ENCODE peak calls at places on chromosomes 7 and 10, in four cellular contexts. X is K562, I is WTC11, T is SK-N-SH. C is an unnamed sample.

GRCh38 chr10:111107846-111108245 is 31.0 kb downstream of the ADRA2A start:
- DNase-seq in X (no peak), I (no peak), T (no peak), C (no peak)

GRCh38 chr10:119344381-119344780 is 137.0 kb downstream of the GRK5 start:
- DNase-seq in T (no peak), X (no peak), I (no peak), C (no peak)

GRCh38 chr7:44460325-44460724 is 30.1 kb downstream of the NUDCD3 start:
- DNase-seq in I (no peak), T (no peak), X (no peak), C (peak)

GRCh38 chr10:66822801-66823200 is 103.0 kb upstream of the LRRTM3 start:
- DNase-seq in X (no peak), I (peak), T (no peak), C (no peak)

GRCh38 chr10:115402690-115403089 is 309.5 kb downstream of the ATRNL1 start:
- DNase-seq in X (no peak), I (no peak), T (no peak), C (no peak)

GRCh38 chr7:2512179-2512644 is 7.4 kb upstream of the LFNG start:
- DNase-seq in I (no peak), T (no peak), X (no peak), C (no peak)

GRCh38 chr7:50085344-50085743 is 7.7 kb downstream of the ZPBP start:
- DNase-seq in I (no peak), X (no peak), T (no peak), C (no peak)

GRCh38 chr10:31317171-31317570 is 1.8 kb upstream of the ZEB1 start:
- DNase-seq in X (no peak), I (no peak), T (no peak), C (no peak)

GRCh38 chr7:82202107-82202506 is 241.5 kb downstream of the CACNA2D1 start:
- DNase-seq in I (no peak), T (no peak), X (no peak), C (no peak)

GRCh38 chr10:63666836-63667383 is 145.7 kb downstream of the REEP3 start:
- DNase-seq in X (no peak), I (no peak), T (no peak), C (peak)

GRCh38 chr7:151863386-151864079 is 13.4 kb downstream of the PRKAG2 start:
- DNase-seq in I (peak), T (no peak), X (peak), C (no peak)

GRCh38 chr7:142759433-142759832 is 10.2 kb downstream of the PRSS1 start:
- DNase-seq in X (no peak), I (no peak), T (no peak), C (no peak)

GRCh38 chr7:142754681-142755575 is 5.7 kb downstream of the PRSS1 start:
- DNase-seq in X (no peak), T (no peak), I (no peak), C (no peak)

GRCh38 chr7:142760071-142760642 is 10.6 kb upstream of the PRSS2 start:
- DNase-seq in I (no peak), T (no peak), X (no peak), C (no peak)
- TF ChIP-seq USF1 in I (no peak), T (no peak), X (no peak), C (no peak)

GRCh38 chr7:100563809-100564400 is 9.8 kb downstream of the SAP25 start:
- DNase-seq in T (peak), X (peak), I (peak), C (no peak)
- TF ChIP-seq USF1 in T (no peak), X (peak), I (no peak), C (no peak)

GRCh38 chr10:132468651-132469050 is 68.9 kb upstream of the INPP5A start:
- DNase-seq in T (no peak), I (no peak), X (no peak), C (no peak)

GRCh38 chr10:132469197-132469942 is 68.2 kb upstream of the INPP5A start:
- DNase-seq in X (no peak), I (no peak), T (no peak), C (no peak)

GRCh38 chr10:132471484-132471883 is 66.1 kb upstream of the INPP5A start:
- DNase-seq in I (peak), T (no peak), X (no peak), C (no peak)

GRCh38 chr10:132471125-132471451 is 66.5 kb upstream of the INPP5A start:
- DNase-seq in X (no peak), T (no peak), I (peak), C (no peak)

DNA sequence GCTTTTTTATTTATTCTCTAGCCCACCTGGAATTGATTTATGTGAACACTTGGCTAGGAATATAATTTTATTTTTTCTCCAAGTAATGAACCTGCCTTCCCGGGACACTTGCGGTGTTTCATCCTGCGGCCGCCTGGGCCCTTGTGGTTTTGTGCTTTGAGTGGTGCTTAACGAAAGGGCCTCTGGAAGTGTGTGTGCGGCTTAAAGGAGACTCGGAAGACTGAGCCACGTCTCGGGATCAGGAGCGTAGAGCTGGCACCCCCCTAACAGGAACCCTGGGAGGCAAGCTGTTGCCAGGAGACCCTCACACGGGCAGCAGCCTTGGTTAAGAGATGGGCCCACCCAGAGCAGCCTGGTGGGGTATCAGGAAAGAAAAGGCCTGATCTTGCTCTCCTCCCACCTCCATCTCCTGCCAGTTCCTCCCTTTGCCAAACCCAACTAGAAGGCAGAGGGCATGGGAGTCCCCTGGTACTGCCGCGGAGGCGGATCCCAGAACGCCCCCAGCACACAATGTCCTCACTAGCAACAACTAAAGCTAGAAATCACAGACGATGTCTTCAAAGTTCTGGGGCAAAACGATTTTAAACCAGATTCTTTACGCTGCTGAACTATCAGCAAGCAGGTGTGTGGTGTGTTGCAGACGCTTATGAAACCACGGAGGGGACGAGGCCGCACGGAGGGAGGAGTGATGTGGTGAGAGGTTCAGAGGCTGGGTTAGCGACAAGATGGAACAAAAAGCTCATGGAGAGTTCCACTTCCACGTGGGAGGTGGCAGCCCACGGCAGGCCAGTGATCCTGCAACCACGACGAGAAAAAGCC is 67.1 kb upstream of the INPP5A start:
- DNase-seq in X (no peak), T (no peak), I (peak), C (no peak)
- TF ChIP-seq USF1 in X (no peak), T (no peak), I (no peak), C (no peak)

DNA sequence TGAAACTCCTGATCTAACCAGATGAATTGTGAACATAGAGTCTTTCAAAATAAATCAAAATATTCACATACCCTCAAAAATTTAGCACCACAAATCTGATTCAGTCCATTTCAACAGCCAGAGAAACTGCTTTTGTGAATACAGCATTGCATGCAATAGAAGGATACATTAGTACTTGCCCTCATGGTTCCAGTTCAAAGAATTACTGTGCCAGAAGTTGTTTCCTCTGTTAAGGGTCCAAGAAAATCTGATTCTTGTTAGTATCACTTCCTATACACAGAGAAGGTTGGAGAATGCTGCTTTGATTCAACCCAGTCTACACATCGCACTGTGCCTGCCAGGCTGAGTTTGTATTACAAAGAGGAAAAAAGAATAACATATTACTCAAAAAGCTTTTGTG is 115.6 kb downstream of the TFEC start:
- DNase-seq in X (no peak), I (no peak), T (no peak), C (no peak)
- TF ChIP-seq USF1 in X (no peak), I (no peak), T (no peak), C (no peak)

GRCh38 chr10:78980815-78981214 is 88.0 kb upstream of the ZMIZ1 start:
- DNase-seq in I (no peak), X (no peak), T (no peak), C (no peak)
- TF ChIP-seq USF1 in I (no peak), X (no peak), T (no peak), C (no peak)

DNA sequence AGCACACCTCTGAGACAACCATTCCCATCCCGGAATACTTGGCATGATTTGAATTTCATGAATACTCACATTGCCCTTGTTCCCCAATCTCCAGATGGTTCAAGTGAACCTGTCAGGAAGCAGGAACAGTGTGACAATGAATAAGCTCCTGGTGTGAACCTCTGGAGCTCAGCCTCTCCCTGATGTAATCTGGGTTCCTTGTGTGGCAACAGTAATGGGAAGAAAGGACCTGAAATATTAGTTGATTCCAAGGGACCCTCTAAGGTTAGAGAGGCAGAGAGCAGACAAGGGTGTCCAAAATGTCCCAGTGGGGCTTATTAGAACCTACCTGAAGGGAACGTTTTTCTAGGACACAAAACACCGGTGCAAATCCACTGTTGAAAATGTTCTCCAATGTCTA is 8.5 kb downstream of the OR2A7 start:
- DNase-seq in I (peak), T (no peak), X (peak), C (no peak)
- TF ChIP-seq USF1 in I (no peak), T (no peak), X (no peak), C (no peak)

GRCh38 chr7:75951506-75951905 is 36.6 kb downstream of the POR start:
- DNase-seq in I (no peak), T (peak), X (no peak), C (no peak)
- TF ChIP-seq USF1 in I (no peak), T (no peak), X (no peak), C (no peak)

DNA sequence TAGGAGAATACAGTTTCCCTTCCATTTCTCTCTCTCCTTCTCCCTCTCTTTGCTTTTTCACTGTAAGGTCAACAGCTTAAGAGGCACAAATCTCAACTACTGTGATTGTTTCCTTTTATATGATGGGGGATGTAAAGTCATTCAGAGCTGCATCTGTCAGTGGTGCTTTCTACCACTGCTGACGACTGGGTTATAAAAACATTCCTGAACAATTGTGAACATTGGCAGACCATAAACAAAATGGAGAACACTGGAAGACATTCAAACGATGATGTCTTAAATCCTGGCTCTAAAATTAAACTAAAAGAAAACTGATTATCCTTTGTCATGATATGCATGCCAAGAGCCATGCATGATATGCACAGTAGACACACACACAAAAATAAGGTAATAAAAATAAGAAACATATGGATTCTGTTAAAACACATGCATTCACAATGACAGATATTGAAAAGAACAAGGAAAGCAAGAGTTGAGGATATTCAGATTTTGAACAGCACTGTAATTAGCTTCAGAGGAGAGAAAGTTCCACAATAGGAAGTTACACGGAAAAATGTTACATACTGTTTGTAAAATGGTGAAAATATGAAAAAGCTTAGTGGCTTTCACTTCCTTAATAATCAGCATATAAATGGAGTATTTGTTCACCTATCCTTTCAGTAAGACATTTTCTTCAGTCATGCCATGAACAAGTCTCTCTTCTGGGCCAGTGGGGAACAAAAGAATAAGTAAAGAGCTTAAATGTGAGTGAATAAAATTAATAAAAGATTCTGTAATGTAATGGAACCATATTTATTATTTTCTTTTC is 89.2 kb downstream of the RNLS start:
- DNase-seq in I (no peak), T (no peak), X (no peak), C (no peak)
- TF ChIP-seq USF1 in I (no peak), T (no peak), X (no peak), C (no peak)

GRCh38 chr10:21673668-21674067 is 139.6 kb downstream of the MLLT10 start:
- DNase-seq in I (no peak), T (no peak), X (no peak), C (no peak)

GRCh38 chr10:21677551-21677950 is 143.5 kb downstream of the MLLT10 start:
- DNase-seq in I (no peak), X (no peak), T (no peak), C (no peak)

GRCh38 chr10:21670391-21670790 is 136.4 kb downstream of the MLLT10 start:
- DNase-seq in X (peak), I (no peak), T (no peak), C (no peak)

GRCh38 chr10:21681156-21681555 is 147.1 kb downstream of the MLLT10 start:
- DNase-seq in I (no peak), T (no peak), X (no peak), C (no peak)

DNA sequence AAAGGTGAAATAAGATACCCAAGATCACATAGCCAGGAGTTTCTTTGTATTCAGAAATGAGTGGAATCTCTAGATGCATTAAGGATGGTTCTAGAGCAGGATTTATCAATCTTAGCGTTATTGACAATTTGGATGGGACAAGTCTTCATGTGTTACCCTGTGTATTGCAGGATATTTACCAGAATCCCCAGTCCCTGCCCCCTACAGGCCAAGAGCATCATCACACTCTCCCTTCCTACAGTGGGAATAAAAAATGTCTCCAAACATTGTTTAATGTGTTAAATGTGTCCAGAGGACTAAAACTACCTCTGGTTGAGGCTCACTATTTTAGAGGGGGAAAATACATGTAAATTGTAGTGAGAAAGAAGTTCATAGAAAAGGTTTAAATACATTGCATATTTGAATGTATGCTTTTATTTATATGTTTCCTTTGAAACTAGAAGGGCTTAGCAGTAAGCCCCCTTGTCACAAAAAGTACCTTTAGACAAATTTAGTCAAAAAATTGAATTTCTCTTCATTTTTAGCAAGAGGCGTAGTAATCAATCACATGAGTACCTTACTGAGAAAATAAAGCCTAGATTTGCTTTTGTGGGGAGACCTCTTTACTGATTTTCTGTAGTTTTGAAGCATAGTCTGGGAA is 141.2 kb downstream of the MLLT10 start:
- DNase-seq in X (peak), I (peak), T (peak), C (no peak)
- TF ChIP-seq USF1 in X (no peak), I (no peak), T (no peak), C (no peak)

C was measured in GM12878.